ENCODE peak calls at places on chromosomes 1 and 21, in nine cellular contexts. N is progenitor cell of endocrine pancreas; L is heart left ventricle; P is HTR-8/SVneo; S is GM12892; Z is CD4-positive, CD25-positive, alpha-beta regulatory T cell; X is lower lobe of right lung; Q is Calu3; B is ELR. V is an unnamed sample.

GRCh38 chr1:217180443-217180842 is 450.4 kb downstream of the GPATCH2 start:
- DNase-seq in Q (no peak), S (no peak), X (no peak), N (no peak), P (no peak), L (no peak), Z (no peak), B (no peak), V (no peak)

GRCh38 chr1:32759521-32759980 is 57.0 kb upstream of the SYNC start:
- DNase-seq in X (peak), N (peak), L (no peak), B (no peak), Q (peak), Z (no peak), S (no peak), P (no peak), V (peak)

GRCh38 chr1:86906419-86906818 is 7.5 kb downstream of the SELENOF start:
- DNase-seq in N (no peak), P (no peak), S (no peak), Z (no peak), Q (no peak), X (no peak), B (no peak), L (no peak), V (no peak)

GRCh38 chr1:204868340-204868700 is 2.3 kb upstream of the NFASC start:
- DNase-seq in P (no peak), L (peak), N (no peak), Q (no peak), X (no peak), Z (no peak), S (no peak), B (no peak), V (peak)

GRCh38 chr1:38815903-38816627 is 43.5 kb downstream of the RRAGC start:
- DNase-seq in S (peak), Z (no peak), B (no peak), L (no peak), P (no peak), Q (no peak), X (no peak), N (no peak), V (no peak)

GRCh38 chr21:44383216-44383615 is 29.8 kb downstream of the TRPM2 start:
- DNase-seq in N (no peak), B (no peak), X (no peak), L (no peak), S (no peak), P (no peak), Q (no peak), Z (no peak), V (no peak)

GRCh38 chr1:60547821-60548220 is 474.3 kb upstream of the C1orf87 start:
- DNase-seq in P (no peak), X (no peak), B (no peak), Z (no peak), S (no peak), N (no peak), Q (no peak), L (no peak), V (no peak)

GRCh38 chr1:244369256-244370057 is 82.3 kb downstream of the ADSS2 start:
- DNase-seq in P (no peak), X (no peak), Z (no peak), Q (no peak), L (no peak), S (no peak), N (no peak), B (no peak), V (no peak)

GRCh38 chr1:89149976-89150375 is 24.1 kb upstream of the GBP2 start:
- DNase-seq in B (no peak), L (no peak), P (no peak), X (no peak), S (no peak), Z (no peak), N (no peak), Q (no peak), V (no peak)

GRCh38 chr1:105017587-105017986 is 1267.9 kb downstream of the AMY1C start:
- DNase-seq in N (no peak), X (no peak), S (no peak), Z (no peak), B (no peak), P (no peak), L (no peak), Q (no peak), V (no peak)

GRCh38 chr1:19780267-19780877 is 19.3 kb downstream of the TMCO4 start:
- DNase-seq in B (no peak), N (no peak), Q (no peak), S (no peak), Z (no peak), L (no peak), P (no peak), X (no peak), V (no peak)

GRCh38 chr1:51964309-51964696 is 26.2 kb downstream of the RAB3B start:
- DNase-seq in S (no peak), Q (no peak), L (no peak), N (no peak), Z (no peak), B (no peak), X (no peak), P (no peak), V (no peak)

GRCh38 chr1:203592156-203592555 is 34.5 kb upstream of the ATP2B4 start:
- DNase-seq in S (no peak), Z (no peak), X (no peak), L (no peak), Q (no peak), P (no peak), N (peak), B (no peak), V (no peak)

GRCh38 chr1:55527831-55528230 is 312.7 kb upstream of the USP24 start:
- DNase-seq in S (no peak), L (no peak), Q (no peak), X (no peak), Z (no peak), P (no peak), N (no peak), B (no peak), V (no peak)

GRCh38 chr1:82110366-82111254 is 309.9 kb downstream of the ADGRL2 start:
- DNase-seq in N (no peak), L (no peak), S (no peak), P (no peak), Q (no peak), B (no peak), X (no peak), Z (no peak), V (no peak)

GRCh38 chr1:214445846-214446614 is 105.4 kb downstream of the PTPN14 start:
- DNase-seq in X (no peak), Q (no peak), B (peak), Z (no peak), P (peak), S (no peak), L (no peak), N (no peak), V (no peak)

GRCh38 chr1:172613294-172613693 is 45.6 kb upstream of the FASLG start:
- DNase-seq in X (no peak), S (no peak), L (no peak), Z (no peak), N (no peak), P (no peak), Q (no peak), B (peak), V (no peak)

GRCh38 chr1:216054593-216054992 is 368.7 kb downstream of the USH2A start:
- DNase-seq in Z (no peak), S (no peak), L (no peak), B (no peak), P (no peak), X (no peak), N (no peak), Q (no peak), V (no peak)

GRCh38 chr1:242506724-242507123 is 17.8 kb downstream of the PLD5 start:
- DNase-seq in S (no peak), L (no peak), P (no peak), Q (no peak), N (no peak), Z (no peak), X (no peak), B (no peak), V (no peak)

GRCh38 chr1:197066719-197067456 is at the start of gene F13B:
- DNase-seq in P (no peak), S (no peak), N (no peak), X (no peak), Q (no peak), Z (no peak), L (no peak), B (peak), V (no peak)

GRCh38 chr1:162956922-162957321 is 95.9 kb upstream of the CCDC190 start:
- DNase-seq in Q (no peak), B (peak), L (no peak), N (no peak), S (no peak), P (no peak), Z (no peak), X (no peak), V (no peak)

GRCh38 chr1:41767534-41767933 is 151.2 kb downstream of the HIVEP3 start:
- DNase-seq in N (no peak), X (no peak), P (no peak), S (no peak), Z (no peak), B (no peak), L (no peak), Q (no peak), V (no peak)

GRCh38 chr1:92992066-92992465 is 30.8 kb upstream of the DIPK1A start:
- DNase-seq in N (no peak), L (no peak), Z (no peak), P (no peak), B (no peak), Q (no peak), S (no peak), X (no peak), V (no peak)

GRCh38 chr1:37549341-37549740 is 4.8 kb downstream of the SNIP1 start:
- DNase-seq in X (no peak), B (no peak), Z (no peak), S (no peak), P (no peak), L (no peak), N (no peak), Q (no peak), V (no peak)

GRCh38 chr1:33188572-33189275 is 6.9 kb upstream of the TRIM62 start:
- DNase-seq in N (no peak), P (no peak), B (peak), X (no peak), Q (no peak), L (no peak), Z (no peak), S (no peak), V (no peak)

GRCh38 chr21:44092201-44092600 is 15.0 kb upstream of the PWP2 start:
- DNase-seq in S (no peak), L (no peak), N (no peak), P (no peak), B (no peak), Q (no peak), Z (no peak), X (no peak), V (peak)

GRCh38 chr1:71521655-71522264 is 440.9 kb upstream of the ZRANB2 start:
- DNase-seq in L (peak), Z (no peak), B (peak), S (no peak), Q (peak), N (no peak), X (no peak), P (no peak), V (peak)

GRCh38 chr1:32779242-32779641 is 37.9 kb downstream of the YARS1 start:
- DNase-seq in P (no peak), B (no peak), L (no peak), S (no peak), X (no peak), Z (no peak), Q (no peak), N (no peak), V (no peak)

GRCh38 chr1:24961961-24962861 is 32.1 kb upstream of the RUNX3 start:
- DNase-seq in X (no peak), Q (no peak), S (no peak), P (no peak), Z (no peak), N (no peak), B (no peak), L (peak), V (no peak)

GRCh38 chr1:169240449-169241242 is 127.0 kb downstream of the NME7 start:
- DNase-seq in Z (no peak), X (no peak), B (peak), L (no peak), S (no peak), P (no peak), Q (no peak), N (no peak), V (no peak)

GRCh38 chr1:229341811-229342304 is 989 bp downstream of the CCSAP start:
- DNase-seq in Z (no peak), P (peak), L (peak), N (no peak), X (no peak), S (no peak), Q (no peak), B (peak), V (no peak)

GRCh38 chr1:39933956-39934941 is 20.7 kb upstream of the MFSD2A start:
- DNase-seq in S (no peak), Z (no peak), B (peak), X (peak), P (peak), Q (peak), L (peak), N (no peak), V (peak)

V was measured in adrenal gland.